ENCODE peak calls at places on chromosomes 1 and 21, in six cellular contexts. L, Q, K, N, I and D are unnamed samples.

GRCh38 chr1:87951852-87952251 is 623.2 kb downstream of the LMO4 start:
- DNase-seq in L (no peak), Q (no peak), K (no peak), N (no peak), I (peak; percentile 7), D (peak; percentile 44)

GRCh38 chr21:39048064-39048463 is 135.2 kb downstream of the PSMG1 start:
- DNase-seq in L (peak; percentile 85), Q (no peak), K (no peak), N (no peak), I (peak; percentile 88), D (peak; percentile 68)

GRCh38 chr1:69915347-69915746 is 290.0 kb downstream of the LRRC40 start:
- DNase-seq in L (no peak), Q (no peak), K (no peak), N (no peak), I (peak; percentile 3), D (no peak)

GRCh38 chr1:918843-919242 is 4.9 kb upstream of the SAMD11 start:
- DNase-seq in L (no peak), Q (no peak), K (no peak), N (no peak), I (no peak), D (no peak)

GRCh38 chr21:46079357-46080170 is 18.3 kb upstream of the COL6A2 start:
- DNase-seq in L (peak; percentile 63), Q (no peak), K (no peak), N (no peak), I (peak; percentile 98), D (no peak)

GRCh38 chr21:41600961-41601572 is 93.1 kb upstream of the TMPRSS2 start:
- DNase-seq in L (no peak), Q (no peak), K (no peak), N (no peak), I (no peak), D (no peak)

GRCh38 chr1:171965802-171966201 is 124.5 kb downstream of the DNM3 start:
- DNase-seq in L (no peak), Q (no peak), K (no peak), N (no peak), I (no peak), D (no peak)

GRCh38 chr1:32893198-32894018 is 7.1 kb downstream of the HPCA start:
- DNase-seq in L (peak; percentile 65), Q (peak; percentile 14), K (no peak), N (no peak), I (peak; percentile 36), D (no peak)

GRCh38 chr1:204314209-204314892 is 45.4 kb downstream of the PLEKHA6 start:
- DNase-seq in L (peak; percentile 55), Q (no peak), K (no peak), N (no peak), I (no peak), D (no peak)

GRCh38 chr1:193377472-193377871 is 191.1 kb upstream of the B3GALT2 start:
- DNase-seq in L (no peak), Q (no peak), K (no peak), N (no peak), I (no peak), D (no peak)

GRCh38 chr21:35335951-35336446 is 286.9 kb upstream of the RUNX1 start:
- DNase-seq in L (no peak), Q (peak; percentile 25), K (no peak), N (no peak), I (no peak), D (no peak)

GRCh38 chr1:99820546-99820945 is 29.6 kb upstream of the AGL start:
- DNase-seq in L (no peak), Q (no peak), K (peak; percentile 5), N (peak; percentile 9), I (no peak), D (no peak)

GRCh38 chr1:86154581-86155060 is 2.0 kb downstream of the COL24A1 start:
- DNase-seq in L (peak; percentile 47), Q (no peak), K (no peak), N (no peak), I (peak; percentile 83), D (no peak)

GRCh38 chr21:36411301-36411700 is 26.1 kb downstream of the CHAF1B start:
- DNase-seq in L (no peak), Q (no peak), K (no peak), N (no peak), I (no peak), D (no peak)

GRCh38 chr21:14554948-14555347 is 8.8 kb upstream of the SAMSN1 start:
- DNase-seq in L (no peak), Q (no peak), K (peak; percentile 21), N (no peak), I (no peak), D (no peak)

GRCh38 chr21:39347537-39347936 is 1.4 kb downstream of the HMGN1 start:
- DNase-seq in L (no peak), Q (no peak), K (no peak), N (no peak), I (no peak), D (no peak)

GRCh38 chr1:41093826-41094225 is 72.3 kb upstream of the SLFNL1 start:
- DNase-seq in L (no peak), Q (no peak), K (no peak), N (no peak), I (no peak), D (no peak)

GRCh38 chr21:46115441-46116188 is 17.7 kb downstream of the COL6A2 start:
- DNase-seq in L (no peak), Q (no peak), K (no peak), N (no peak), I (no peak), D (no peak)

GRCh38 chr1:12478612-12478985 is 139.4 kb downstream of the DHRS3 start:
- DNase-seq in L (no peak), Q (no peak), K (peak; percentile 42), N (no peak), I (no peak), D (no peak)